ENCODE peak calls at places on chromosomes 12 and 14, in seven cellular contexts. R, B, U, A, W, Z and K are unnamed samples.

GRCh38 chr14:104517426-104517825 is 62.1 kb upstream of the C14orf180 start:
- DNase-seq in U (no peak), A (no peak), B (no peak), Z (no peak), R (no peak), W (no peak), K (no peak)

GRCh38 chr12:124567035-124567672 is at the start of gene NCOR2:
- DNase-seq in A (no peak), R (peak; percentile 34), W (peak; percentile 35), U (no peak), B (peak; percentile 67), Z (peak; percentile 58), K (no peak)

GRCh38 chr12:91139264-91139663 is 28.0 kb upstream of the LUM start:
- DNase-seq in W (no peak), Z (no peak), B (no peak), A (peak; percentile 17), R (no peak), U (no peak), K (peak; percentile 53)

GRCh38 chr12:120358412-120359158 is 10.4 kb downstream of the MSI1 start:
- DNase-seq in R (no peak), B (no peak), W (no peak), Z (no peak), A (no peak), U (no peak), K (no peak)

GRCh38 chr12:69500631-69501030 is 30.4 kb downstream of the FRS2 start:
- DNase-seq in Z (no peak), R (no peak), B (no peak), A (peak; percentile 50), U (no peak), W (no peak), K (no peak)

GRCh38 chr12:4270670-4271432 is 2.7 kb upstream of the CCND2 start:
- DNase-seq in B (no peak), A (no peak), U (peak; percentile 61), R (peak; percentile 54), Z (no peak), W (peak; percentile 37), K (peak; percentile 15)

GRCh38 chr12:31506907-31507306 is 84.0 kb downstream of the DENND5B start:
- DNase-seq in A (peak; percentile 63), Z (no peak), R (no peak), W (no peak), U (no peak), B (no peak), K (peak; percentile 72)

GRCh38 chr12:64946132-64946829 is 121.8 kb downstream of the TBC1D30 start:
- DNase-seq in W (peak; percentile 14), U (peak; percentile 21), B (no peak), Z (no peak), R (no peak), A (peak; percentile 7), K (peak; percentile 97)

GRCh38 chr12:73547421-73547820 is 990.2 kb upstream of the ATXN7L3B start:
- DNase-seq in W (no peak), U (no peak), A (no peak), Z (no peak), B (no peak), R (no peak), K (no peak)

GRCh38 chr12:91836264-91836663 is 309.4 kb downstream of the BTG1 start:
- DNase-seq in A (no peak), Z (no peak), B (no peak), U (no peak), W (no peak), R (no peak), K (no peak)

GRCh38 chr12:2794261-2794735 is 472 bp upstream of the FKBP4 start:
- DNase-seq in U (no peak), W (no peak), A (no peak), Z (no peak), B (no peak), R (no peak), K (no peak)

GRCh38 chr12:53586745-53587144 is 39.4 kb downstream of the ATF7 start:
- DNase-seq in B (no peak), A (peak; percentile 63), U (no peak), Z (no peak), W (no peak), R (no peak), K (no peak)

GRCh38 chr12:85825751-85826150 is 10.5 kb downstream of the RASSF9 start:
- DNase-seq in W (no peak), U (no peak), B (no peak), R (no peak), A (no peak), Z (no peak), K (no peak)

GRCh38 chr14:103607039-103607668 is 21.9 kb upstream of the KLC1 start:
- DNase-seq in B (peak; percentile 63), A (peak; percentile 92), U (peak; percentile 80), W (peak; percentile 24), Z (no peak), R (peak; percentile 54), K (peak; percentile 55)

GRCh38 chr14:53670701-53671100 is 285.9 kb downstream of the BMP4 start:
- DNase-seq in W (no peak), R (no peak), U (no peak), Z (no peak), B (no peak), A (peak; percentile 89), K (no peak)

GRCh38 chr12:121300083-121300819 is 3.7 kb upstream of the CAMKK2 start:
- DNase-seq in A (no peak), Z (no peak), B (no peak), U (no peak), W (no peak), R (no peak), K (peak; percentile 72)

GRCh38 chr14:65613251-65613650 is 200.7 kb downstream of the FUT8 start:
- DNase-seq in Z (no peak), W (no peak), B (no peak), A (no peak), U (no peak), R (no peak), K (no peak)

GRCh38 chr14:23366163-23366921 is 1.4 kb upstream of the EFS start:
- DNase-seq in A (peak; percentile 72), Z (no peak), B (no peak), U (peak; percentile 83), R (peak; percentile 67), W (no peak), K (no peak)

GRCh38 chr14:33404964-33405574 is 466.4 kb downstream of the NPAS3 start:
- DNase-seq in W (no peak), U (no peak), A (no peak), R (no peak), B (no peak), Z (no peak), K (no peak)

GRCh38 chr14:31965735-31966598 is 111.1 kb upstream of the ARHGAP5 start:
- DNase-seq in U (no peak), A (peak; percentile 4), B (no peak), Z (peak; percentile 19), W (no peak), R (no peak), K (no peak)

GRCh38 chr14:101477648-101478047 is 83.6 kb upstream of the DIO3 start:
- DNase-seq in A (peak; percentile 35), W (no peak), U (no peak), Z (no peak), R (no peak), B (no peak), K (no peak)

GRCh38 chr12:109545826-109546225 is 27.5 kb downstream of the MMAB start:
- DNase-seq in A (no peak), W (no peak), R (no peak), B (no peak), U (no peak), Z (no peak), K (no peak)
- TF ChIP-seq POLR2A in A (no peak), W (no peak), R (no peak), B (no peak), U (no peak), Z (no peak), K (no peak)

DNA sequence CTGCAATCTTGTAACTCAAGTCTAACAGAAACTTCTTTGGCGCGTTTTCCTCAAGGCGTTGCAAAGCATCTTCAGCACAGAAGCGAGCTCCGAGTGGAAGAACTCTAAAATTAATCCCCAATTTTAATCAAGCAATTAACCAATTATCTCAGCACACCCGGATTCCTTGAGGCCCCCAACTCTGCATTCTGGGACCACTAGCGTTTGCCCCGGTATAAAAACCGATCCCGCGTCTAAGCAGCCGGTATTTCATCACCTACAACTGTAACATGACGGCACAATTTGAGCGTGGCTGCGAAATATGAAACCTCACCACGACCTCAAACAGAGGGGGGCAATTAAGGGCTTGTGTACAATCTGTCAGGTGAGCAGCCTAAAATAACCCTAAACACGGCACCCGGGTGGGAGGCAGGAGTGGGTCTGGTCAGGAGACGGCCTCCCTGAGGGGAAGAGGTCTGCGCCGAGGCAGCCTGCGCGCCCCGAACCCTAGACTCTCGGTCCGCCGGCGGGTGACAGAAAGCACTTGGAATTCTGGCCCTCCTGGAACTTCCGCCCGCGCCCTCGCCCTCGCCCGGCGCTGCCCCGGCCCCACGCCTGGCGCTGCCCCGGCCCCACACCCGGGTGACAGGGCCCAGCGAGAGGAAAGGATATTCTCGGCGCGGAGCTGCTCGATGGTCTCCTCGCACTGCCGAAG is 594 bp downstream of the ZCCHC8 start:
- DNase-seq in B (peak; percentile 19), Z (peak; percentile 31), U (peak; percentile 56), A (peak; percentile 73), W (peak; percentile 53), R (peak; percentile 52), K (peak; percentile 71)
- TF ChIP-seq POLR2A in B (no peak), Z (no peak), U (no peak), A (no peak), W (no peak), R (no peak), K (no peak)

DNA sequence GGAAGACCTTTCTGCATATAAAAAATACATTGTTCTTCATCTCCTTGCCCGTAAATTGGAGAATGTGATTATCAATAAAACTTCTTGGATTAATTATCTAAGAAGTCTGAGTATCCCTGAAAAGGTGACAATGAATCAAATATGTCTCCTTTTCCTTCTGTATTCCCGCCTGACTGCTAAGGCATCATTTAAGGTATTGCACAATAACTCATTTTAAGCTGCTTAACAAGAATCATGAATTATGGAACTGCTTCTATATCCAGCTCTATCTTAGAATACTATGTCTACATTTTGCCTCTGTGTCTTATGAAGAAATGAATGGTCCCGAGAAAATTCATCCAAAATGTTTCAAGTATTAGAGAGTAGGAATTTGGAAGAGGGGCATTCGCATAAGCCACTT is 294.4 kb downstream of the SOX5 start:
- DNase-seq in W (no peak), U (no peak), B (no peak), R (no peak), A (no peak), Z (no peak), K (no peak)
- TF ChIP-seq POLR2A in W (no peak), U (no peak), B (no peak), R (no peak), A (no peak), Z (no peak), K (no peak)

GRCh38 chr12:51953011-51953568 is 1.6 kb downstream of the ACVR1B start:
- DNase-seq in U (no peak), Z (no peak), W (no peak), B (no peak), A (no peak), R (no peak), K (peak; percentile 45)
- TF ChIP-seq POLR2A in U (no peak), Z (no peak), W (no peak), B (no peak), A (no peak), R (no peak), K (no peak)